ENCODE peak calls at places on chromosomes 13 and 19, in eight cellular contexts. One of them, this sample, is unnamed.

GRCh38 chr13:65808061-65808460 is 1422.1 kb downstream of the PCDH9 start:
- DNase-seq in aorta: no peak
- DNase-seq in CD8-positive, alpha-beta memory T cell: no peak
- DNase-seq in tibial artery: no peak
- DNase-seq in neuronal stem cell: no peak
- DNase-seq in CD4-positive, alpha-beta T cell: no peak
- DNase-seq in HCT116: no peak
- DNase-seq in heart right ventricle: no peak
- DNase-seq in this sample: peak

GRCh38 chr13:19155321-19155861 is 26.2 kb downstream of the TUBA3C start:
- DNase-seq in aorta: no peak
- DNase-seq in CD8-positive, alpha-beta memory T cell: no peak
- DNase-seq in tibial artery: no peak
- DNase-seq in neuronal stem cell: no peak
- DNase-seq in CD4-positive, alpha-beta T cell: no peak
- DNase-seq in HCT116: no peak
- DNase-seq in heart right ventricle: no peak
- DNase-seq in this sample: no peak

GRCh38 chr13:43273362-43273761 is 250.0 kb downstream of the DNAJC15 start:
- DNase-seq in aorta: no peak
- DNase-seq in CD8-positive, alpha-beta memory T cell: no peak
- DNase-seq in tibial artery: no peak
- DNase-seq in neuronal stem cell: no peak
- DNase-seq in CD4-positive, alpha-beta T cell: no peak
- DNase-seq in HCT116: no peak
- DNase-seq in heart right ventricle: no peak
- DNase-seq in this sample: no peak

GRCh38 chr19:15869109-15869555 is 28.7 kb downstream of the CYP4F2 start:
- DNase-seq in aorta: no peak
- DNase-seq in CD8-positive, alpha-beta memory T cell: no peak
- DNase-seq in tibial artery: peak
- DNase-seq in neuronal stem cell: peak
- DNase-seq in CD4-positive, alpha-beta T cell: peak
- DNase-seq in HCT116: peak
- DNase-seq in heart right ventricle: peak
- DNase-seq in this sample: peak

GRCh38 chr13:75847588-75847987 is 211.5 kb downstream of the LMO7 start:
- DNase-seq in aorta: no peak
- DNase-seq in CD8-positive, alpha-beta memory T cell: no peak
- DNase-seq in tibial artery: no peak
- DNase-seq in neuronal stem cell: no peak
- DNase-seq in CD4-positive, alpha-beta T cell: no peak
- DNase-seq in HCT116: no peak
- DNase-seq in heart right ventricle: no peak
- DNase-seq in this sample: no peak

GRCh38 chr19:29530549-29531457 is 5.0 kb downstream of the VSTM2B start:
- DNase-seq in aorta: peak
- DNase-seq in CD8-positive, alpha-beta memory T cell: no peak
- DNase-seq in tibial artery: no peak
- DNase-seq in neuronal stem cell: no peak
- DNase-seq in CD4-positive, alpha-beta T cell: no peak
- DNase-seq in HCT116: no peak
- DNase-seq in heart right ventricle: no peak
- DNase-seq in this sample: no peak

GRCh38 chr19:15443325-15443724 is 6.4 kb downstream of the WIZ start:
- DNase-seq in aorta: no peak
- DNase-seq in CD8-positive, alpha-beta memory T cell: no peak
- DNase-seq in tibial artery: no peak
- DNase-seq in neuronal stem cell: no peak
- DNase-seq in CD4-positive, alpha-beta T cell: no peak
- DNase-seq in HCT116: no peak
- DNase-seq in heart right ventricle: no peak
- DNase-seq in this sample: no peak

GRCh38 chr13:50393641-50394040 is 378.4 kb downstream of the KCNRG start:
- DNase-seq in aorta: no peak
- DNase-seq in CD8-positive, alpha-beta memory T cell: no peak
- DNase-seq in tibial artery: no peak
- DNase-seq in neuronal stem cell: peak
- DNase-seq in CD4-positive, alpha-beta T cell: no peak
- DNase-seq in HCT116: no peak
- DNase-seq in heart right ventricle: no peak
- DNase-seq in this sample: no peak

GRCh38 chr13:51523082-51523518 is 61.2 kb upstream of the WDFY2 start:
- DNase-seq in aorta: no peak
- DNase-seq in CD8-positive, alpha-beta memory T cell: peak
- DNase-seq in tibial artery: peak
- DNase-seq in neuronal stem cell: no peak
- DNase-seq in CD4-positive, alpha-beta T cell: no peak
- DNase-seq in HCT116: no peak
- DNase-seq in heart right ventricle: no peak
- DNase-seq in this sample: no peak

GRCh38 chr19:51101171-51101865 is 6.9 kb downstream of the CTU1 start:
- DNase-seq in aorta: no peak
- DNase-seq in CD8-positive, alpha-beta memory T cell: no peak
- DNase-seq in tibial artery: no peak
- DNase-seq in neuronal stem cell: no peak
- DNase-seq in CD4-positive, alpha-beta T cell: no peak
- DNase-seq in HCT116: no peak
- DNase-seq in heart right ventricle: no peak
- DNase-seq in this sample: no peak

GRCh38 chr13:46179576-46180368 is 2.2 kb downstream of the LCP1 start:
- DNase-seq in aorta: no peak
- DNase-seq in CD8-positive, alpha-beta memory T cell: peak
- DNase-seq in tibial artery: peak
- DNase-seq in neuronal stem cell: no peak
- DNase-seq in CD4-positive, alpha-beta T cell: peak
- DNase-seq in HCT116: no peak
- DNase-seq in heart right ventricle: peak
- DNase-seq in this sample: no peak

GRCh38 chr13:20362642-20363041 is 130.5 kb upstream of the GJB6 start:
- DNase-seq in aorta: no peak
- DNase-seq in CD8-positive, alpha-beta memory T cell: no peak
- DNase-seq in tibial artery: no peak
- DNase-seq in neuronal stem cell: no peak
- DNase-seq in CD4-positive, alpha-beta T cell: no peak
- DNase-seq in HCT116: no peak
- DNase-seq in heart right ventricle: no peak
- DNase-seq in this sample: no peak

GRCh38 chr19:22545751-22546150 is 88.4 kb upstream of the ZNF492 start:
- DNase-seq in aorta: no peak
- DNase-seq in CD8-positive, alpha-beta memory T cell: no peak
- DNase-seq in tibial artery: peak
- DNase-seq in neuronal stem cell: no peak
- DNase-seq in CD4-positive, alpha-beta T cell: no peak
- DNase-seq in HCT116: peak
- DNase-seq in heart right ventricle: peak
- DNase-seq in this sample: no peak

GRCh38 chr13:97426695-97427094 is 7.3 kb upstream of the RAP2A start:
- DNase-seq in aorta: no peak
- DNase-seq in CD8-positive, alpha-beta memory T cell: no peak
- DNase-seq in tibial artery: no peak
- DNase-seq in neuronal stem cell: no peak
- DNase-seq in CD4-positive, alpha-beta T cell: no peak
- DNase-seq in HCT116: no peak
- DNase-seq in heart right ventricle: no peak
- DNase-seq in this sample: no peak

GRCh38 chr13:28346136-28346535 is 148.8 kb downstream of the FLT1 start:
- DNase-seq in aorta: no peak
- DNase-seq in CD8-positive, alpha-beta memory T cell: no peak
- DNase-seq in tibial artery: no peak
- DNase-seq in neuronal stem cell: no peak
- DNase-seq in CD4-positive, alpha-beta T cell: no peak
- DNase-seq in HCT116: no peak
- DNase-seq in heart right ventricle: no peak
- DNase-seq in this sample: no peak

GRCh38 chr13:29577135-29578051 is 18.1 kb downstream of the SLC7A1 start:
- DNase-seq in aorta: no peak
- DNase-seq in CD8-positive, alpha-beta memory T cell: no peak
- DNase-seq in tibial artery: no peak
- DNase-seq in neuronal stem cell: no peak
- DNase-seq in CD4-positive, alpha-beta T cell: no peak
- DNase-seq in HCT116: no peak
- DNase-seq in heart right ventricle: no peak
- DNase-seq in this sample: no peak

GRCh38 chr19:55119053-55119452 is 1.6 kb upstream of the PPP1R12C start:
- DNase-seq in aorta: no peak
- DNase-seq in CD8-positive, alpha-beta memory T cell: no peak
- DNase-seq in tibial artery: no peak
- DNase-seq in neuronal stem cell: no peak
- DNase-seq in CD4-positive, alpha-beta T cell: no peak
- DNase-seq in HCT116: no peak
- DNase-seq in heart right ventricle: no peak
- DNase-seq in this sample: no peak

GRCh38 chr19:3818918-3819317 is 32.7 kb upstream of the MATK start:
- DNase-seq in aorta: no peak
- DNase-seq in CD8-positive, alpha-beta memory T cell: no peak
- DNase-seq in tibial artery: no peak
- DNase-seq in neuronal stem cell: no peak
- DNase-seq in CD4-positive, alpha-beta T cell: no peak
- DNase-seq in HCT116: no peak
- DNase-seq in heart right ventricle: no peak
- DNase-seq in this sample: no peak

GRCh38 chr19:38277549-38277948 is 13.2 kb downstream of the SPINT2 start:
- DNase-seq in aorta: no peak
- DNase-seq in CD8-positive, alpha-beta memory T cell: no peak
- DNase-seq in tibial artery: no peak
- DNase-seq in neuronal stem cell: no peak
- DNase-seq in CD4-positive, alpha-beta T cell: no peak
- DNase-seq in HCT116: no peak
- DNase-seq in heart right ventricle: no peak
- DNase-seq in this sample: peak
- H3K27ac ChIP-seq in aorta: peak
- H3K27ac ChIP-seq in CD8-positive, alpha-beta memory T cell: no peak
- H3K27ac ChIP-seq in tibial artery: peak
- H3K27ac ChIP-seq in neuronal stem cell: no peak
- H3K27ac ChIP-seq in CD4-positive, alpha-beta T cell: no peak
- H3K27ac ChIP-seq in HCT116: no peak
- H3K27ac ChIP-seq in heart right ventricle: peak
- H3K27ac ChIP-seq in this sample: no peak

DNA sequence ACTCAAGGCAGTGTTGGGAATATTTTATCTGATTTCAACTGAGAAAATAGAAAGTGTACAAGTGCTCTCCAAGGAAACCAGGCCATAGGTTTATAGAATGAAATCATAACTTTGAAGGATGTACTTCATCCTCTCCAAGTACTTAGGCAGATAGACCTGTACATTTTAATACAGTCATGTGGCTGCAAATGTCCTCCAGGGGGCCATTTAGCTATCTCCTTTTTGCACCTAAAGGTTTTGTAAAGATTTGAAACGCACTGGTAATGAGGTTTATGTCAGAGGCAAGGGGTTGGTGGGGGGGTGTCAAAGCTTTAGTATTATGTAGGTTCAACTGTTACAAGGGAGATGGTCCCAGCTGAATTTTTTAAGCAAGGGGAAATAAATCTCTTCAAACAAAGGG is 364.4 kb downstream of the DCT start:
- DNase-seq in aorta: no peak
- DNase-seq in CD8-positive, alpha-beta memory T cell: no peak
- DNase-seq in tibial artery: no peak
- DNase-seq in neuronal stem cell: no peak
- DNase-seq in CD4-positive, alpha-beta T cell: no peak
- DNase-seq in HCT116: no peak
- DNase-seq in heart right ventricle: no peak
- DNase-seq in this sample: no peak
- H3K27ac ChIP-seq in aorta: no peak
- H3K27ac ChIP-seq in CD8-positive, alpha-beta memory T cell: no peak
- H3K27ac ChIP-seq in tibial artery: no peak
- H3K27ac ChIP-seq in neuronal stem cell: no peak
- H3K27ac ChIP-seq in CD4-positive, alpha-beta T cell: no peak
- H3K27ac ChIP-seq in HCT116: no peak
- H3K27ac ChIP-seq in heart right ventricle: no peak
- H3K27ac ChIP-seq in this sample: no peak

DNA sequence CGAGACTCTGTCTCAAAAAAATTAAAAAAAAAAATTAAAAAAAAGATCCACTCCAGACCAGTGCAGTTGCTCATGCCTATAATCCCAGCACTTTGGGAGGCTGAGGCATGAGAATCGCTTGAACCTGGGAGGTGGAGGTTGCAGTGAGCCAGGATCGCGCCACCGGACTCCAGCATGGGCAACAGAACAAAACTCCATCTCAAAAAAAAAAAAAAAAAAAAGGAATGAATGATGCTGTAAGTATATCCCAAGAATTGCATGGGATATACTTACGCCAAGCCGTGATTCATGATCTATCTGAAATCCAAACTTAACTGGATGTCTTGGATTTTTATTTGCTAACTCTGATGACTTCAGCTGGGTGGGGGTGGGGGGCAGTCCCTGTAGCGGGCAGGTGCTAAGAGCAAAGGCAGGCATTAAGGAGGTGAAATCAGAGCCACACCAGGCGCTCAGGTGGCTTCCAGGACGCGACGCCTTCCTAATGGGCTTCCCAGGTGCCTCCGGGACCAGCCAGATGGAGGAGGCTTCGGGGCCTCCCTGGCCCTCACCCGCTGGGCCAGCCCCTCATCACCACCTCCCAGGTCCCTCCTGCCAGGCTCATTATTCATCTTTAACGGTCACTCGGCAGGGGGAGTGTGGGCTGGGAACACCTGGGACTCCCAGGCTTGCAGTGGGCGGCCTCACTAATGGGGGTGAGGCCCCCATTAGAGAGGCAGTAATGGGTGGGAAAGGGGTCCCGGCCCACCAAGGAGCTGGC is 11.4 kb upstream of the FUT5 start:
- DNase-seq in aorta: no peak
- DNase-seq in CD8-positive, alpha-beta memory T cell: no peak
- DNase-seq in tibial artery: no peak
- DNase-seq in neuronal stem cell: no peak
- DNase-seq in CD4-positive, alpha-beta T cell: no peak
- DNase-seq in HCT116: no peak
- DNase-seq in heart right ventricle: no peak
- DNase-seq in this sample: no peak
- H3K27ac ChIP-seq in aorta: no peak
- H3K27ac ChIP-seq in CD8-positive, alpha-beta memory T cell: no peak
- H3K27ac ChIP-seq in tibial artery: no peak
- H3K27ac ChIP-seq in neuronal stem cell: no peak
- H3K27ac ChIP-seq in CD4-positive, alpha-beta T cell: no peak
- H3K27ac ChIP-seq in HCT116: no peak
- H3K27ac ChIP-seq in heart right ventricle: no peak
- H3K27ac ChIP-seq in this sample: no peak

DNA sequence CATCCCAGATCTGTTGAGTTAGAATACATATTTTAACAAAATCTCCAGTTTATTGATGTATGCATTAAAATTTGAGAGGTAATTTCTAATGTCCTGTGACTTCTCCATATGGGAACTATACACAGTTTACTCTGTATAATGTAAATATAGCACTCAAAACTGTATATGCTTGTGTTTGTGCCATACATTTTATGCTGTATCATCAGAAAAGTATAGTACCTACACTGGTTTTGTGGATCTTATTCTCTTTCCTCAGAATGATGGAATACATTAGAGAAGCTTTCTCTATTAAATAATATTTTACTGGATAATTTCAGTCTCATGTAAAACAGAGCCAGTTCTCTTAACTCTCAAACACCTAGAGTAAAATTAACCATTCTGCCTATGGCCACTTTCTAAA is 53.6 kb downstream of the ZNF254 start:
- DNase-seq in aorta: no peak
- DNase-seq in CD8-positive, alpha-beta memory T cell: no peak
- DNase-seq in tibial artery: no peak
- DNase-seq in neuronal stem cell: no peak
- DNase-seq in CD4-positive, alpha-beta T cell: no peak
- DNase-seq in HCT116: no peak
- DNase-seq in heart right ventricle: no peak
- DNase-seq in this sample: no peak
- H3K27ac ChIP-seq in aorta: no peak
- H3K27ac ChIP-seq in CD8-positive, alpha-beta memory T cell: no peak
- H3K27ac ChIP-seq in tibial artery: no peak
- H3K27ac ChIP-seq in neuronal stem cell: no peak
- H3K27ac ChIP-seq in CD4-positive, alpha-beta T cell: no peak
- H3K27ac ChIP-seq in HCT116: no peak
- H3K27ac ChIP-seq in heart right ventricle: no peak
- H3K27ac ChIP-seq in this sample: no peak